ENCODE peak calls at places on chromosome 17, in five cellular contexts. X, S, C, N and W are unnamed samples.

GRCh38 chr17:19629449-19629848 is 19.1 kb upstream of the ALDH3A2 start:
- DNase-seq in X (no peak), S (no peak), C (no peak), N (no peak), W (no peak)

GRCh38 chr17:1714980-1715802 is 5.0 kb upstream of the TLCD2 start:
- DNase-seq in X (peak), S (peak), C (peak), N (peak), W (no peak)

GRCh38 chr17:38893612-38894011 is 23.8 kb downstream of the LASP1 start:
- DNase-seq in X (peak), S (no peak), C (peak), N (peak), W (no peak)

GRCh38 chr17:77865109-77865611 is 93.3 kb upstream of the TNRC6C start:
- DNase-seq in X (no peak), S (no peak), C (no peak), N (no peak), W (no peak)

GRCh38 chr17:55341432-55341831 is 76.7 kb downstream of the HLF start:
- DNase-seq in X (no peak), S (peak), C (no peak), N (no peak), W (no peak)

GRCh38 chr17:14004927-14005630 is 64.2 kb upstream of the COX10 start:
- DNase-seq in X (no peak), S (no peak), C (no peak), N (peak), W (no peak)

GRCh38 chr17:61833536-61834203 is 29.7 kb downstream of the BRIP1 start:
- DNase-seq in X (peak), S (no peak), C (no peak), N (peak), W (no peak)

GRCh38 chr17:76772842-76773521 is 35.1 kb downstream of the MFSD11 start:
- DNase-seq in X (peak), S (no peak), C (no peak), N (peak), W (no peak)

GRCh38 chr17:72700226-72700625 is 392.3 kb downstream of the SLC39A11 start:
- DNase-seq in X (no peak), S (no peak), C (no peak), N (no peak), W (no peak)

GRCh38 chr17:8924595-8924994 is 40.9 kb downstream of the PIK3R5 start:
- DNase-seq in X (no peak), S (no peak), C (no peak), N (no peak), W (no peak)

DNA sequence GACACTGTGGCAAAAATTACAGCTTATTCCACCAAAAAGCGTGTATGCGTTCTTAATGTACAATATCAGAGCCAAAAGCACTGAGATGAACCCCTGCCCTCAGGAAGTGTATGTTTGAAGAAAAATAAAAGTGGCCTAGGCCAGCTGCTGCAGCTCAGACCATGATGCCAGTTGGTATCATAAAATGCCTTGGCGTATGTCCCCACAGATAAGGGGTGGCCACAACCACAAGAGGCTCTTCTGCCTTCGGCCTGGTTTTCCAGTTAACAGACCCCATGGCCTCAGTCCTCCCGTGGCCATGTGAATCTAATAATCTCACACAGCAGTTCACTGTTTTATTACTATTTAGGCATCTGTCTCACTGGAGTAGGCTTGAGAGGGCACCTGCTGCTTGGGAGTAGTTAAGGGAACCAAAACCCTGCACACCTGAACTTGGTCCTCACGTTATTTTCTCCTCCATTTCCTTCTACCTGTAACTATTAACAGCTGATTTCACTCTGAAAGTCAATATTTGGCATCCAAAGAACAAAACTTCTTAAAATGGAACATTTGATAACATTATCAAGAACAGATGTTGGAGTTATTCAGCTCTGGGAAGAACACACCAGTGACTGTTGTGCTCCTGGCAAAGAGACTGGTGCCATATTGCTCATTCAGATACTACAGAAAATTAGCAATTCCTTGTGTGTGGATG is 34.8 kb upstream of the ERN1 start:
- DNase-seq in X (no peak), S (no peak), C (no peak), N (no peak), W (no peak)
- H2BK12ac ChIP-seq in X (no peak), S (no peak), C (no peak), N (no peak), W (no peak)

GRCh38 chr17:75516619-75517276 is 420 bp downstream of the TSEN54 start:
- DNase-seq in X (peak), S (peak), C (no peak), N (peak), W (peak)
- H2BK12ac ChIP-seq in X (no peak), S (no peak), C (no peak), N (no peak), W (no peak)

GRCh38 chr17:74752822-74753401 is 4.5 kb downstream of the NHERF1 start:
- DNase-seq in X (no peak), S (no peak), C (no peak), N (no peak), W (no peak)
- H2BK12ac ChIP-seq in X (no peak), S (no peak), C (no peak), N (no peak), W (no peak)

GRCh38 chr17:32388613-32389459 is 38.9 kb downstream of the ZNF207 start:
- DNase-seq in X (peak), S (no peak), C (no peak), N (no peak), W (no peak)

GRCh38 chr17:32398946-32399345 is 45.4 kb upstream of the PSMD11 start:
- DNase-seq in X (no peak), S (no peak), C (no peak), N (no peak), W (no peak)

GRCh38 chr17:32396343-32396742 is 46.4 kb downstream of the ZNF207 start:
- DNase-seq in X (no peak), S (no peak), C (no peak), N (no peak), W (no peak)

DNA sequence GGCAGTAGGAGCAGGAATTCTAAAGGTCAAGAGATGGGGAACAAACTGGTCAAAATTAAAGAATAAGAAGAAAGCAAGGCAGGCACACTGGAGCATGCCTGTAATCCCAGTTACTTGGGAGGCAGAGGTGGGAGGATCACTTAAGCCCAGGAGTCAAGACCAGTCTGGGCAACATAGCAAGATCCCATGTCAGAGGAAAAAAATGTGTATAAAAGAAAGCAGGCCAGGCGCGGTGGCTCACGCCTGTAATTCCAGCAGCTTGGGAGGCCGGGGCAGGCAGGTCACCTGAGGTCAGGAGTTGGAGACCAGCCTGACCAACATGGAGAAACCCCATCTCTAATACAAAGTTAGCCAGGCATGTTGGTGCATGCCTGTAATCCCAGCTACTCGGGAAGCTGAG is 43.9 kb downstream of the ZNF207 start:
- DNase-seq in X (no peak), S (no peak), C (no peak), N (peak), W (no peak)
- H2BK12ac ChIP-seq in X (no peak), S (no peak), C (no peak), N (no peak), W (no peak)

DNA sequence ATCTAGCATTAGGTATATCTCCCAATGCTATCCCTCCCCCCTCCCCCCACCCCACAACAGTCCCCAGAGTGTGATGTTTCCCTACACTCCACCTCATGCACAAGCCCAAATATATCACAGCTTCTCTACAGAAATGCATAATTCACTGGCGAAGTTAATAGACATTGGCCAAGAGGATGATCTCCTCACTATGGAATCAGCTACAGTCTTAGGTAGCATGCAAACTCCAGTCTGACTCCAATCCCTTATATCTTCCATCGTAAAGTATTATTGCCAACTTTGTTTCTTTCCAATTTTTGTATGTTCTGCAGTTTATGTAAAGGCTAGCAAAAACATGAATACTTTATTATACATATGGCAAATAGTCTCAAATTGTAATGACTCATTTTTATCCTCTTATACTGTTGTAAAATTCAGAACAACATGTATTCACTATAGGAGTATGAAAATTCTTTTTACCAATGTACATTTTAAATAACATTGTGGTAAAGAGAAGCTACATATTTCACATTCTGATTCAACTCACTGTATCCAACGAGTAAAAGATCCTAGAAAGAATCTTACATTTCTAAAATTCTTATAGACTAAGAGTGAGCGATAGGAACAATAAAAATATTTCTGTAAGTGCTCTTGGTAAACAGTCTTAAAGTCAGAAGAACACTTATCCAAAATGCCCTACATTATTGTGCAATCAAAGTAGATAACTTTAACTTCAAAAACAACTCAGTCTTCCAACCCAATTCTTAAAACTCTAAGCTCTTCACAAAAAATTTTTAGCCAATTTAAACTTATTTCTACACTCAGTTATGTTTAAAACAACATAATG is 833 bp downstream of the ABCA8 start:
- DNase-seq in X (peak), S (no peak), C (no peak), N (peak), W (no peak)
- H2BK12ac ChIP-seq in X (no peak), S (no peak), C (no peak), N (no peak), W (no peak)

GRCh38 chr17:62906881-62907280 is 59.2 kb upstream of the TANC2 start:
- DNase-seq in X (no peak), S (no peak), C (no peak), N (no peak), W (no peak)
- H2BK12ac ChIP-seq in X (no peak), S (no peak), C (no peak), N (no peak), W (no peak)

GRCh38 chr17:41271858-41272257 is 3.6 kb upstream of the KRTAP9-7 start:
- DNase-seq in X (no peak), S (no peak), C (no peak), N (no peak), W (no peak)
- H2BK12ac ChIP-seq in X (no peak), S (no peak), C (no peak), N (no peak), W (no peak)

GRCh38 chr17:27858621-27859305 is 34.4 kb downstream of the LYRM9 start:
- DNase-seq in X (no peak), S (no peak), C (no peak), N (peak), W (no peak)

GRCh38 chr17:27860971-27861669 is 32.0 kb downstream of the LYRM9 start:
- DNase-seq in X (no peak), S (no peak), C (no peak), N (no peak), W (no peak)

GRCh38 chr17:27856676-27857429 is 36.3 kb downstream of the LYRM9 start:
- DNase-seq in X (no peak), S (no peak), C (no peak), N (peak), W (no peak)

GRCh38 chr17:27862848-27863247 is 30.3 kb downstream of the LYRM9 start:
- DNase-seq in X (no peak), S (no peak), C (no peak), N (peak), W (no peak)

DNA sequence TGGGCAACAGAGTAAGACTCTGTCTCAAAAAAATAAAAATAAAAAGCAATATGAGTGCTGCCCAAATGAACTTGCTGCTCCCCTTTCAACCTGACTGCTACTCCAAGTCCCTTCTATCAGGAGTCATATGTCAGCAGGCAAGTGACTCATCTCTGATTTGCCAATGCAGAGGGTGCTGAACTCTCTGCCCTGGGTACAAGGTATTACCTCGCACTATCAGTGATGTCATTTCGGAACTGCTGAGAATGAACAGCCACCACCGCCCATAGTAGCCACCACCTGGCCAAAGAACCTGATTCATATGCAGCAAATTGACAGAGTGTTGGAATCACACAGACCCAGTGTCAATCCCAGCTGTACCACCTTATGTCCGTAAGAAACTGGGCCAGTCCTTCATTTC is 31.2 kb downstream of the LYRM9 start:
- DNase-seq in X (no peak), S (no peak), C (no peak), N (peak), W (no peak)
- H2BK12ac ChIP-seq in X (no peak), S (no peak), C (no peak), N (no peak), W (no peak)

GRCh38 chr17:623121-623520 is 91.5 kb downstream of the VPS53 start:
- DNase-seq in X (no peak), S (no peak), C (no peak), N (no peak), W (no peak)

GRCh38 chr17:627051-627450 is 87.6 kb downstream of the VPS53 start:
- DNase-seq in X (no peak), S (no peak), C (no peak), N (no peak), W (no peak)

GRCh38 chr17:628089-628488 is 86.5 kb downstream of the VPS53 start:
- DNase-seq in X (no peak), S (no peak), C (no peak), N (no peak), W (no peak)

GRCh38 chr17:624341-624860 is 90.2 kb downstream of the VPS53 start:
- DNase-seq in X (no peak), S (no peak), C (no peak), N (no peak), W (no peak)

DNA sequence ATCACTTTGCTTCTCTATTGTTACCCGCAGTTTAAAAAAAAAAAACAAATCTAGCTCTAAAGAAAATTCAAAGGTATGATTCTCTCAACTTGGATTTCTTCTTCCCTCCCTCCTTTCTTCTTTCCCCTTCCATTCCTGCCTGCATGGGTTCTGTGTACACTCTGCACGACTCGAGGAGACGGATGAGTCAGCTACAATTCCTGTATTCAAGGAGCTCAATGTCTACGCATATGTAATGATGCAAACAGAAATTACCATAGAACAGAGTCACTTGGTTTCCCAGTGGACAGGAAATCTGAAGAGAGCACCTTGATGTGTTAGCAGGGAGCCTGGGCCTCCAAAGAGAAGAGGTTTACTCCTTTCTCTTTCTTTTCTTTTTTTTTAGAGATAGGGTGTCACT is 92.3 kb downstream of the VPS53 start:
- DNase-seq in X (peak), S (no peak), C (no peak), N (no peak), W (no peak)
- H2BK12ac ChIP-seq in X (no peak), S (no peak), C (no peak), N (no peak), W (no peak)